ENCODE peak calls at places on chromosomes 13 and 19, in seven cellular contexts. W is stimulated activated CD4-positive, alpha-beta T cell treated with anti-CD3 and anti-CD28 coated beads, Interleukin-12 subunit alpha, Interleukin-12 subunit beta, amount 100 ng/mL, for 48 hours; N is T-helper 17 cell; K is Peyer's patch; A is cardiac fibroblast; F is right atrium auricular region; C is uterus. O is an unnamed sample.

GRCh38 chr13:22027561-22027960 is 356.7 kb downstream of the FGF9 start:
- DNase-seq in W (no peak), N (no peak), K (no peak), A (no peak), F (no peak), C (no peak), O (no peak)

GRCh38 chr13:50693755-50694154 is 149.7 kb downstream of the DLEU7 start:
- DNase-seq in W (no peak), N (no peak), K (no peak), A (peak), F (peak), C (no peak), O (no peak)

GRCh38 chr13:51955281-51955771 is 55.9 kb downstream of the ATP7B start:
- DNase-seq in W (no peak), N (no peak), K (no peak), A (no peak), F (no peak), C (no peak), O (peak)

GRCh38 chr13:103539265-103539664 is 473.0 kb upstream of the SLC10A2 start:
- DNase-seq in W (no peak), N (no peak), K (no peak), A (no peak), F (no peak), C (no peak), O (peak)

GRCh38 chr13:95338905-95339304 is 37.7 kb upstream of the ABCC4 start:
- DNase-seq in W (no peak), N (no peak), K (no peak), A (no peak), F (no peak), C (no peak), O (no peak)

GRCh38 chr13:60590775-60591174 is 193.8 kb downstream of the TDRD3 start:
- DNase-seq in W (no peak), N (no peak), K (no peak), A (no peak), F (no peak), C (no peak), O (no peak)

GRCh38 chr13:92716749-92717148 is 509.9 kb upstream of the GPC6 start:
- DNase-seq in W (no peak), N (no peak), K (no peak), A (peak), F (no peak), C (no peak), O (no peak)

GRCh38 chr19:33862991-33863390 is 66.3 kb downstream of the KCTD15 start:
- DNase-seq in W (no peak), N (no peak), K (no peak), A (no peak), F (peak), C (no peak), O (no peak)

GRCh38 chr19:42275517-42275916 is 6.5 kb downstream of the CIC start:
- DNase-seq in W (no peak), N (no peak), K (no peak), A (no peak), F (no peak), C (no peak), O (no peak)

GRCh38 chr19:45558399-45558878 is 26.2 kb downstream of the OPA3 start:
- DNase-seq in W (peak), N (peak), K (peak), A (peak), F (no peak), C (no peak), O (no peak)

GRCh38 chr19:43662487-43662886 is 7.5 kb downstream of the PLAUR start:
- DNase-seq in W (no peak), N (no peak), K (no peak), A (peak), F (no peak), C (no peak), O (no peak)

GRCh38 chr19:660793-661426 is 2.1 kb downstream of the RNF126 start:
- DNase-seq in W (no peak), N (no peak), K (peak), A (no peak), F (no peak), C (no peak), O (no peak)

GRCh38 chr19:36014029-36014924 is at the start of gene ALKBH6:
- DNase-seq in W (peak), N (peak), K (peak), A (peak), F (peak), C (peak), O (peak)